ENCODE peak calls at places on chromosomes 16 and 17, in four cellular contexts. O, R, A and E are unnamed samples.
A peak's percentile ranks its signal among the peaks of the same experiment; 100 is the strongest.

GRCh38 chr16:3019594-3020246 is 448 bp upstream of the TNFRSF12A start:
- DNase-seq in O (no peak), R (no peak), A (no peak), E (no peak)

GRCh38 chr16:89120921-89121351 is 27.3 kb downstream of the ACSF3 start:
- DNase-seq in O (no peak), R (no peak), A (no peak), E (no peak)

GRCh38 chr17:18318771-18319450 is 3.8 kb downstream of the SMCR8 start:
- DNase-seq in O (no peak), R (no peak), A (no peak), E (no peak)

GRCh38 chr17:78785663-78786057 is 3.6 kb upstream of the CYTH1 start:
- DNase-seq in O (no peak), R (no peak), A (no peak), E (no peak)

GRCh38 chr17:17342242-17342945 is 39.2 kb downstream of the NT5M start:
- DNase-seq in O (no peak), R (no peak), A (no peak), E (no peak)

GRCh38 chr17:76147211-76148014 is 6.4 kb upstream of the FOXJ1 start:
- DNase-seq in O (no peak), R (peak; percentile 38), A (peak; percentile 61), E (peak; percentile 43)

GRCh38 chr16:3564130-3564888 is 12.9 kb downstream of the NLRC3 start:
- DNase-seq in O (no peak), R (no peak), A (no peak), E (no peak)

GRCh38 chr17:57761887-57762286 is 16.8 kb upstream of the CCDC182 start:
- DNase-seq in O (no peak), R (no peak), A (no peak), E (no peak)

GRCh38 chr16:28596840-28597691 is at the start of gene SULT1A2:
- DNase-seq in O (no peak), R (no peak), A (no peak), E (peak; percentile 81)

GRCh38 chr16:30088832-30089624 is 2.7 kb downstream of the TBX6 start:
- DNase-seq in O (no peak), R (no peak), A (no peak), E (no peak)

GRCh38 chr17:78227455-78227916 is 3.9 kb upstream of the TMEM235 start:
- DNase-seq in O (no peak), R (no peak), A (peak; percentile 47), E (no peak)